ENCODE peak calls at places on chromosome 19, in seven cellular contexts. C is cerebellar nuclear complex; H is astrocyte of the hippocampus; J is activated CD4-positive, alpha-beta T cell treated with anti-CD3 and anti-CD28 coated beads, Interleukin-2, amount 50 U/mL, for 1 hour; M is Right ventricle myocardium superior; T is stimulated activated CD4-positive, alpha-beta T cell treated with anti-CD3 and anti-CD28 coated beads, Interleukin-15, amount 100 ng/mL, for 1 hour; P is nucleus accumbens. Y is an unnamed sample.

GRCh38 chr19:29370276-29370675 is 155.5 kb upstream of the VSTM2B start:
- DNase-seq in C (no peak), H (no peak), J (no peak), M (no peak), T (no peak), P (no peak), Y (no peak)

GRCh38 chr19:18775586-18776287 is 15.4 kb downstream of the COMP start:
- DNase-seq in C (no peak), H (peak), J (no peak), M (no peak), T (no peak), P (no peak), Y (no peak)

GRCh38 chr19:2495651-2496316 is 19.9 kb downstream of the GADD45B start:
- DNase-seq in C (no peak), H (no peak), J (no peak), M (peak), T (no peak), P (no peak), Y (no peak)

GRCh38 chr19:19341026-19341425 is 20.4 kb downstream of the MAU2 start:
- DNase-seq in C (no peak), H (no peak), J (no peak), M (no peak), T (no peak), P (no peak), Y (no peak)

GRCh38 chr19:47493378-47494210 is 9.6 kb upstream of the KPTN start:
- DNase-seq in C (peak), H (no peak), J (no peak), M (peak), T (no peak), P (no peak), Y (no peak)

GRCh38 chr19:6773323-6773931 is 919 bp downstream of the VAV1 start:
- DNase-seq in C (no peak), H (no peak), J (no peak), M (peak), T (no peak), P (no peak), Y (peak)

GRCh38 chr19:15479391-15480345 is at the start of gene PGLYRP2:
- DNase-seq in C (no peak), H (no peak), J (no peak), M (no peak), T (no peak), P (peak), Y (no peak)

GRCh38 chr19:4044927-4045557 is 21.7 kb downstream of the ZBTB7A start:
- DNase-seq in C (no peak), H (no peak), J (no peak), M (no peak), T (no peak), P (no peak), Y (no peak)

GRCh38 chr19:16573925-16574324 is 1.7 kb upstream of the SLC35E1 start:
- DNase-seq in C (no peak), H (no peak), J (no peak), M (no peak), T (no peak), P (no peak), Y (no peak)

GRCh38 chr19:18466354-18466753 is 28.4 kb upstream of the ISYNA1 start:
- DNase-seq in C (no peak), H (no peak), J (no peak), M (no peak), T (no peak), P (no peak), Y (no peak)

GRCh38 chr19:47107201-47107952 is 6.2 kb downstream of the ZC3H4 start:
- DNase-seq in C (no peak), H (peak), J (no peak), M (no peak), T (no peak), P (no peak), Y (peak)

GRCh38 chr19:49585023-49585422 is 3.9 kb downstream of the PRRG2 start:
- DNase-seq in C (no peak), H (no peak), J (no peak), M (no peak), T (no peak), P (no peak), Y (no peak)

GRCh38 chr19:31334849-31335624 is 14.2 kb downstream of the TSHZ3 start:
- DNase-seq in C (no peak), H (no peak), J (no peak), M (no peak), T (no peak), P (no peak), Y (no peak)

GRCh38 chr19:18605546-18606280 is 886 bp downstream of the CRLF1 start:
- DNase-seq in C (no peak), H (peak), J (no peak), M (no peak), T (no peak), P (no peak), Y (no peak)

GRCh38 chr19:50414850-50415660 is 3.7 kb upstream of the SPIB start:
- DNase-seq in C (no peak), H (peak), J (peak), M (peak), T (peak), P (peak), Y (no peak)

GRCh38 chr19:16625183-16625958 is 2.6 kb downstream of the MED26 start:
- DNase-seq in C (no peak), H (no peak), J (no peak), M (no peak), T (no peak), P (no peak), Y (no peak)

GRCh38 chr19:13024126-13024957 is 29.1 kb downstream of the NFIX start:
- DNase-seq in C (no peak), H (peak), J (no peak), M (no peak), T (no peak), P (no peak), Y (no peak)

GRCh38 chr19:11624064-11624463 is 26.8 kb downstream of the ZNF627 start:
- DNase-seq in C (no peak), H (peak), J (no peak), M (no peak), T (no peak), P (no peak), Y (no peak)